ENCODE peak calls at places on chromosomes 5 and 9, in seven cellular contexts. W is CD8-positive, alpha-beta T cell; M is right lobe of liver; X is naive thymus-derived CD4-positive, alpha-beta T cell; V is PC-9; U is AG10803; E is tibial artery. I is an unnamed sample.

GRCh38 chr5:133698259-133698554 is 85.9 kb upstream of the FSTL4 start:
- DNase-seq in W (no peak), M (no peak), X (no peak), V (no peak), U (no peak), E (no peak), I (no peak)

GRCh38 chr5:162139190-162139589 is 71.6 kb downstream of the GABRG2 start:
- DNase-seq in W (no peak), M (no peak), X (no peak), V (no peak), U (no peak), E (no peak), I (no peak)

GRCh38 chr9:118558026-118558425 is 811.2 kb downstream of the BRINP1 start:
- DNase-seq in W (no peak), M (no peak), X (no peak), V (no peak), U (no peak), E (no peak), I (no peak)

GRCh38 chr9:28031521-28032177 is 458.4 kb upstream of the C9orf72 start:
- DNase-seq in W (no peak), M (no peak), X (no peak), V (no peak), U (no peak), E (no peak), I (no peak)

GRCh38 chr9:90774682-90775081 is 26.9 kb upstream of the SYK start:
- DNase-seq in W (no peak), M (no peak), X (no peak), V (no peak), U (no peak), E (no peak), I (no peak)

GRCh38 chr5:171615201-171616001 is 170.2 kb upstream of the SMIM23 start:
- DNase-seq in W (no peak), M (peak), X (no peak), V (peak), U (peak), E (no peak), I (no peak)

GRCh38 chr5:88833371-88834107 is 49.4 kb downstream of the MEF2C start:
- DNase-seq in W (no peak), M (no peak), X (peak), V (no peak), U (peak), E (peak), I (peak)

GRCh38 chr9:129995409-129996160 is 47.4 kb downstream of the FNBP1 start:
- DNase-seq in W (no peak), M (no peak), X (no peak), V (peak), U (peak), E (no peak), I (peak)

GRCh38 chr9:125183054-125183453 is 6.5 kb downstream of the PPP6C start:
- DNase-seq in W (no peak), M (no peak), X (no peak), V (no peak), U (no peak), E (no peak), I (no peak)

GRCh38 chr5:116771466-116772151 is 197.0 kb upstream of the SEMA6A start:
- DNase-seq in W (no peak), M (no peak), X (no peak), V (no peak), U (no peak), E (peak), I (no peak)

GRCh38 chr9:109953300-109953699 is 173.3 kb downstream of the PALM2AKAP2 start:
- DNase-seq in W (no peak), M (no peak), X (no peak), V (no peak), U (no peak), E (no peak), I (no peak)

GRCh38 chr9:69918317-69918716 is 97.7 kb downstream of the CFAP95 start:
- DNase-seq in W (no peak), M (no peak), X (no peak), V (no peak), U (no peak), E (peak), I (no peak)
- H3K4me3 ChIP-seq in W (no peak), M (no peak), X (no peak), V (no peak), U (no peak), E (no peak), I (no peak)

GRCh38 chr5:143564417-143564816 is 160.9 kb upstream of the NR3C1 start:
- DNase-seq in W (no peak), M (no peak), X (no peak), V (no peak), U (no peak), E (no peak), I (no peak)
- H3K4me3 ChIP-seq in W (no peak), M (no peak), X (no peak), V (no peak), U (no peak), E (no peak), I (no peak)

GRCh38 chr5:78544531-78545200 is 103.9 kb downstream of the LHFPL2 start:
- DNase-seq in W (no peak), M (no peak), X (no peak), V (no peak), U (peak), E (no peak), I (no peak)
- H3K4me3 ChIP-seq in W (no peak), M (no peak), X (no peak), V (no peak), U (no peak), E (no peak), I (no peak)

GRCh38 chr9:98848450-98849149 is 41.1 kb downstream of the GALNT12 start:
- DNase-seq in W (peak), M (peak), X (peak), V (peak), U (peak), E (peak), I (peak)
- H3K4me3 ChIP-seq in W (no peak), M (peak), X (no peak), V (no peak), U (peak), E (peak), I (no peak)

GRCh38 chr5:139648205-139649081 is at the start of gene CXXC5:
- DNase-seq in W (no peak), M (peak), X (no peak), V (peak), U (peak), E (peak), I (peak)
- H3K4me3 ChIP-seq in W (peak), M (peak), X (peak), V (peak), U (peak), E (peak), I (peak)